ENCODE peak calls at places on chromosome 15, in six cellular contexts. M is heart right ventricle, G is HL-60, Y is psoas muscle, C is GM23338, A is left ventricle myocardium inferior. D is an unnamed sample.

GRCh38 chr15:52331490-52332240 is 36.1 kb upstream of the MYO5C start:
- DNase-seq in M (no peak), G (no peak), Y (no peak), C (peak; percentile 33), A (no peak), D (no peak)

GRCh38 chr15:66774001-66774814 is 72.2 kb downstream of the SMAD6 start:
- DNase-seq in M (peak; percentile 89), G (no peak), Y (peak; percentile 84), C (peak; percentile 92), A (peak; percentile 85), D (peak; percentile 67)

GRCh38 chr15:40471105-40471777 is 457 bp downstream of the CHST14 start:
- DNase-seq in M (peak; percentile 21), G (peak; percentile 44), Y (peak; percentile 42), C (peak; percentile 53), A (peak; percentile 30), D (no peak)

GRCh38 chr15:67824900-67825879 is at the start of gene SKOR1:
- DNase-seq in M (no peak), G (no peak), Y (no peak), C (peak; percentile 90), A (no peak), D (peak; percentile 8)

GRCh38 chr15:69700380-69700779 is 247.8 kb downstream of the RPLP1 start:
- DNase-seq in M (no peak), G (no peak), Y (no peak), C (no peak), A (no peak), D (no peak)

GRCh38 chr15:63870403-63871209 is 36.9 kb upstream of the HERC1 start:
- DNase-seq in M (peak; percentile 77), G (peak; percentile 62), Y (peak; percentile 34), C (peak; percentile 76), A (no peak), D (peak; percentile 32)

GRCh38 chr15:52247481-52247880 is 48.1 kb downstream of the MYO5C start:
- DNase-seq in M (no peak), G (no peak), Y (no peak), C (no peak), A (no peak), D (no peak)

GRCh38 chr15:51260262-51260661 is 78.1 kb downstream of the CYP19A1 start:
- DNase-seq in M (no peak), G (no peak), Y (no peak), C (no peak), A (no peak), D (no peak)

GRCh38 chr15:82781349-82781748 is 24.5 kb downstream of the FSD2 start:
- DNase-seq in M (no peak), G (no peak), Y (no peak), C (no peak), A (no peak), D (no peak)

GRCh38 chr15:66768984-66769383 is 66.9 kb downstream of the SMAD6 start:
- DNase-seq in M (no peak), G (no peak), Y (no peak), C (no peak), A (no peak), D (no peak)

GRCh38 chr15:55660153-55660552 is 72.0 kb upstream of the PYGO1 start:
- DNase-seq in M (no peak), G (no peak), Y (no peak), C (peak; percentile 30), A (no peak), D (no peak)

GRCh38 chr15:35603298-35603697 is 57.3 kb upstream of the DPH6 start:
- DNase-seq in M (no peak), G (no peak), Y (no peak), C (no peak), A (no peak), D (no peak)

GRCh38 chr15:38885477-38885952 is 320.9 kb upstream of the RASGRP1 start:
- DNase-seq in M (no peak), G (no peak), Y (no peak), C (no peak), A (no peak), D (no peak)

GRCh38 chr15:30979457-30979856 is 12.0 kb downstream of the MTMR10 start:
- DNase-seq in M (no peak), G (no peak), Y (no peak), C (no peak), A (no peak), D (no peak)

GRCh38 chr15:86073281-86073680 is 6.4 kb upstream of the AGBL1 start:
- DNase-seq in M (no peak), G (no peak), Y (no peak), C (no peak), A (no peak), D (no peak)

GRCh38 chr15:50767332-50767861 is 1.9 kb upstream of the SPPL2A start:
- DNase-seq in M (peak; percentile 56), G (no peak), Y (peak; percentile 60), C (no peak), A (peak; percentile 29), D (no peak)

GRCh38 chr15:90479656-90480055 is 50.1 kb upstream of the CRTC3 start:
- DNase-seq in M (no peak), G (no peak), Y (no peak), C (no peak), A (no peak), D (no peak)

GRCh38 chr15:79657722-79658121 is 225.6 kb downstream of the MINAR1 start:
- DNase-seq in M (no peak), G (no peak), Y (no peak), C (no peak), A (no peak), D (no peak)

GRCh38 chr15:85443046-85443445 is 62.6 kb downstream of the AKAP13 start:
- DNase-seq in M (no peak), G (no peak), Y (no peak), C (no peak), A (no peak), D (no peak)

GRCh38 chr15:88912500-88912921 is 668 bp downstream of the MFGE8 start:
- DNase-seq in M (no peak), G (no peak), Y (peak; percentile 56), C (peak; percentile 24), A (peak; percentile 53), D (no peak)

GRCh38 chr15:40297356-40297755 is 10.4 kb downstream of the PLCB2 start:
- DNase-seq in M (no peak), G (no peak), Y (no peak), C (no peak), A (no peak), D (peak; percentile 9)

GRCh38 chr15:98649621-98649995 is 1.3 kb downstream of the IGF1R start:
- DNase-seq in M (peak; percentile 32), G (peak; percentile 29), Y (peak; percentile 50), C (no peak), A (peak; percentile 56), D (peak; percentile 53)

GRCh38 chr15:85072917-85073316 is 91.3 kb downstream of the PDE8A start:
- DNase-seq in M (no peak), G (no peak), Y (no peak), C (no peak), A (no peak), D (no peak)

DNA sequence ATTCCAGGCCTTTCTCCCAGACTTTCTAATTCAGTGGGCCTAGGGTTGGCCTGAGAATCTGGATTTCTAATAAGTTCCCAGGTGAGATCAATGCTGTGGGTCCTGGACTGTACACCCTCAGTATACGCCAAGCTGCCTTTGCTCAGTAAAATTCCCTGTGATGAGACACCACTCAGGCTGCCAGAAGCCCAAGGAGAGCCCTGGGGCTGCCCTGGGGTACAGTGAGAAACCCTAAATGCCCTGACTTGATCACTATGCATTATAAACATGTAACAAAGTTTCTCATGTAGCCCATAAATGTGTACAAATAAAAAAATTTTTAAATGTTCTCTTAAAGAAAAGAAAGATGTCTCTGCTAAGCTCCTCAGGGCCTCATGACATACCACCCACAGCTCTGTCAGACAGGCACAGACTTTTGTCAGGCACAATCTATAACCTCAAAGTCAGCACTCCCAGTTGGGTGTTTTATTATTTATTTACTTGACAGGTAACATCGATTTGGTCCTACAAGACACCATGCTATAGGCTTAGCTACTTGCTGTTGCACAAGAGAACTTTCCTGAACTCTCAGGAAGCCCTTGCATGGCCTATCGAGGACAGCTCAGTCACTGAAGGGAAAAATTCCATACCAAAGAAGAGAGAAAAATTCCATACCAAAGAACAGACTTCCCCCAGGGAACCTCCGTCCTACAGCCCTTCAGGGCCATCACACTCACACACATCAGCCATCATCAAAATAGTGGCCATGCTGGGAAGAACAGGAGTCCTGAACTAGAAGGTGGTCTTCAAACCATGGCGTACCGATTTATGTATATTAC is 22.7 kb downstream of the LARP6 start:
- DNase-seq in M (no peak), G (no peak), Y (no peak), C (no peak), A (no peak), D (no peak)
- H3K27ac ChIP-seq in M (peak overlapping the region; percentile 10), G (no peak overlapping the region), Y (no peak overlapping the region), C (no peak overlapping the region), A (peak overlapping the region; percentile 72), D (peak overlapping the region; percentile 0)

GRCh38 chr15:74933573-74933972 is 4.3 kb downstream of the COX5A start:
- DNase-seq in M (no peak), G (no peak), Y (no peak), C (no peak), A (no peak), D (no peak)

GRCh38 chr15:74937226-74937601 is 659 bp downstream of the COX5A start:
- DNase-seq in M (no peak), G (no peak), Y (no peak), C (peak; percentile 57), A (no peak), D (no peak)

DNA sequence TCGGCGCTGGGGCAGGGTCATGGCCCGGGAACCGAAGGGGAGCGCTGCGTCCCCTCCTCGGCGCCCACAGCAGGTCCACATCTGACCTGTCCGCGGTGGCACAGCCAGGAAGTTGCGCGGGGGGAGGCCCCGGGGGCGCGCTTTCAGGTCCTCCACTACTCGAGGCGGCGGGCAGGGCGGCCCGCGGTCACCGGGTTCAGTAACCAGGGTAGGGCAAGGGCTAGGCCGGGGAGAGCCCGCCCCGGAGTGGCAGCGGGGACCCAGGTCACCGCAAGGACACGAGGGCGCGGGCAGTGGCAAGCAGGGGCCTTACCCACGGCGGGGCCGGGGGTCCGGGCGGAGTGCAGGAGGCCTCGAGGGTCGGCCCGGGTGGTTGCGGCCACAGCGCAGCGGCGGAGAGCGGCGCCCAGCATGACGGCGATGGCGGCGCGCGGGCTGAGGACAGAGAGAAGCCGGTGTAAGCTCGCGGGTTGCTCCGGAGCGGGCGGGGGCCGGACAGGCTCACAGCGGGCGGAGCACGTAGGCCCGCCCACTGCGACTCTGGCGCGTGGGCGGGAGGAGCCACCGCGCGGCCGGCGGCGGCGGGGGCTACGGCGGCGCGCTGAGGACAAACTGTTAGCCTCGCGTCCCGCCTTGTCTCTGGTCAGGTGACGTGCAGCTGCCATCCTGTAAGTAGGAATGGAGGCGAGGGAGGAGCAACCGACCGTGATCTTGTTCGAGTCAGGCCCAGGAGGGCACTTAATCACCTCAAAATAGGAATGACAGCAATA is at the start of gene COX5A:
- DNase-seq in M (peak; percentile 95), G (peak; percentile 93), Y (peak; percentile 95), C (peak; percentile 98), A (peak; percentile 94), D (peak; percentile 94)
- TF ChIP-seq CTCF in M (no peak), G (no peak), Y (no peak), C (no peak), A (peak; percentile 19), D (peak; percentile 37)

GRCh38 chr15:25775317-25775912 is 87.7 kb downstream of the ATP10A start:
- DNase-seq in M (peak; percentile 81), G (no peak), Y (peak; percentile 70), C (no peak), A (peak; percentile 75), D (no peak)
- H3K4me3 ChIP-seq in M (no peak overlapping the region), G (no peak overlapping the region), Y (no peak overlapping the region), C (no peak overlapping the region), A (no peak overlapping the region), D (no peak overlapping the region)

DNA sequence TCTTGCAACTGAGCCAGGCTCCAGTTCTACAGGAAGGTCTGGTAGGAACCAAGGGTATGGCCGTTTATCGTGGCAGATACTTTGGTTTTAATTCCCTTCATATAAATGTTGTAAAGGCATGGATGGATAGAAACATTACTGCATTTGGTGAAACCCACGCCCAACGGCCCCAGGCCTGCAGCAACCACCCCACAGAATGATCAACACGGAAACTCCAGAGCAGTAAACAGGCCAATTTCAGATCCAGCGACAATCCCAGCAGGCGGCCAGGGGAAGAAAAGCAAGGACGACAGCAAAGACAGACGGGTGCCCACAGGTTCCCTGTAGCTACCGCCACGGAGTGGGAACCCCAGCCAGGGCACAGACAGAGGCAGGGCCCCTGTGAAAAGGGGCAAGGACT is 32.6 kb upstream of the PCSK6 start:
- DNase-seq in M (no peak), G (no peak), Y (no peak), C (no peak), A (no peak), D (no peak)
- H3K27ac ChIP-seq in M (no peak overlapping the region), G (peak overlapping the region; percentile 91), Y (no peak overlapping the region), C (no peak overlapping the region), A (no peak overlapping the region), D (peak overlapping the region; percentile 98)

D was measured in dorsolateral prefrontal cortex.